ENCODE peak calls at places on chromosomes 4 and X, in nine cellular contexts. X is pancreas, R is testis, C is IMR-90, H is BJ, F is HCT116, S is tibial nerve, V is HL-60, A is brain microvascular endothelial cell. D is an unnamed sample.
A peak's percentile ranks its signal among the peaks of the same experiment; 100 is the strongest.

GRCh38 chr4:154741877-154742851 is 1.6 kb upstream of the LRAT start:
- DNase-seq in A (no peak), H (no peak), C (no peak), R (peak; percentile 16), V (no peak), S (no peak), F (no peak), X (no peak), D (no peak)

GRCh38 chr4:79253930-79254329 is 71.9 kb downstream of the NAA11 start:
- DNase-seq in F (no peak), R (no peak), H (no peak), C (no peak), V (no peak), A (no peak), S (no peak), X (no peak), D (no peak)

GRCh38 chrX:23369037-23369436 is 34.4 kb downstream of the PTCHD1 start:
- DNase-seq in X (no peak), H (no peak), V (no peak), R (no peak), S (no peak), C (no peak), A (no peak), F (no peak), D (no peak)

GRCh38 chrX:15674899-15675489 is 10.4 kb upstream of the CLTRN start:
- DNase-seq in C (peak; percentile 93), F (peak; percentile 80), X (peak; percentile 92), H (peak; percentile 46), V (peak; percentile 94), A (peak; percentile 83), S (peak; percentile 49), R (peak; percentile 94), D (peak; percentile 73)

GRCh38 chr4:80539190-80539589 is 203.7 kb downstream of the CFAP299 start:
- DNase-seq in F (no peak), R (no peak), S (no peak), V (no peak), C (no peak), A (no peak), X (no peak), H (no peak), D (no peak)

GRCh38 chr4:87974856-87975462 is 555 bp upstream of the SPP1 start:
- DNase-seq in A (no peak), H (no peak), X (peak; percentile 44), V (no peak), R (no peak), C (peak; percentile 4), F (no peak), S (no peak), D (no peak)

GRCh38 chrX:9149831-9150230 is 115.9 kb upstream of the FAM9B start:
- DNase-seq in F (no peak), R (peak; percentile 51), H (no peak), A (peak; percentile 17), V (no peak), S (no peak), C (peak; percentile 17), X (no peak), D (no peak)

GRCh38 chr4:80266902-80267380 is 477 bp downstream of the FGF5 start:
- DNase-seq in H (no peak), S (no peak), R (peak; percentile 20), X (no peak), F (no peak), C (peak; percentile 59), A (peak; percentile 39), V (peak; percentile 44), D (no peak)

GRCh38 chrX:20567108-20567507 is 300.4 kb upstream of the RPS6KA3 start:
- DNase-seq in C (no peak), S (no peak), R (no peak), H (no peak), A (no peak), F (no peak), V (no peak), X (no peak), D (no peak)

GRCh38 chr4:6875431-6875831 is 34.2 kb upstream of the TBC1D14 start:
- DNase-seq in R (no peak), S (no peak), V (peak; percentile 99), C (no peak), A (no peak), H (no peak), F (no peak), X (no peak), D (no peak)

GRCh38 chrX:151687635-151688034 is 7.6 kb upstream of the PRRG3 start:
- DNase-seq in V (no peak), H (no peak), A (no peak), S (no peak), C (no peak), F (no peak), R (no peak), X (no peak), D (no peak)

GRCh38 chr4:119210760-119211159 is 1.8 kb upstream of the USP53 start:
- DNase-seq in V (no peak), X (no peak), C (peak; percentile 68), H (no peak), R (no peak), S (no peak), F (no peak), A (no peak), D (no peak)

GRCh38 chr4:67556426-67556825 is 2.1 kb upstream of the STAP1 start:
- DNase-seq in H (no peak), X (no peak), F (no peak), V (no peak), C (no peak), R (no peak), S (no peak), A (no peak), D (no peak)

GRCh38 chr4:153438916-153439756 is 27.0 kb upstream of the TMEM131L start:
- DNase-seq in V (no peak), H (no peak), F (no peak), A (no peak), X (no peak), S (no peak), R (no peak), C (no peak), D (peak; percentile 57)

DNA sequence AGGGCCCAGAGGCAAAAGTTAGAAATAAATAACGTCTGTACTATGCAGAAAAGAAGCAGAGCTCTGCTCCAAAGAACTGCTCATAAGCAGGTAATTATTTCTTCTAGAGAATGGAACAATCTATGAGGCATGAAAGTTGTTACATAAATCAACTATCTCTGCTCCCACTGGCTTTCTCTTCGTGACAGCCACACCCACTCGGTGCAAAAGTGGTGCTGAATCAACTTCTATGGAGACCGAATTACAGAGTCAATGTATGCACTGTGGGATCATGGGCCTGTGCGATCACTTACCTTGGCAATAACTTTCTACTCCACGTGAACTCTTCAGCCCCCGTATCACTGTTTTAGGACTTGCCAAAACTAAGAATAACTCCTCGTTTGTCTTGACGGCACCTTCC is 99.4 kb upstream of the ATXN3L start:
- DNase-seq in S (no peak), F (no peak), X (no peak), C (no peak), V (no peak), R (no peak), H (no peak), A (no peak), D (no peak)
- H3K27me3 ChIP-seq in S (no peaks in the 10 kb centered on the region), F (no peaks in the 10 kb centered on the region), X (peaks cover 4% of the 10 kb centered on the region), C (no peaks in the 10 kb centered on the region), V (no peaks in the 10 kb centered on the region), R (no peaks in the 10 kb centered on the region), H (no peaks in the 10 kb centered on the region), A (no peaks in the 10 kb centered on the region), D (no peaks in the 10 kb centered on the region)

GRCh38 chr4:54661686-54662085 is 3.9 kb downstream of the KIT start:
- DNase-seq in C (peak; percentile 92), H (peak; percentile 96), F (no peak), A (peak; percentile 95), X (no peak), S (no peak), R (no peak), V (no peak), D (no peak)

GRCh38 chr4:54659213-54660144 is 1.7 kb downstream of the KIT start:
- DNase-seq in V (peak; percentile 25), H (no peak), S (no peak), A (peak; percentile 33), F (no peak), C (peak; percentile 30), R (peak; percentile 23), X (peak; percentile 12), D (no peak)

GRCh38 chr4:54660591-54660990 is 2.8 kb downstream of the KIT start:
- DNase-seq in C (no peak), X (no peak), R (no peak), F (no peak), V (no peak), H (peak; percentile 9), A (no peak), S (no peak), D (no peak)

GRCh38 chr4:54661156-54661555 is 3.4 kb downstream of the KIT start:
- DNase-seq in R (no peak), F (no peak), V (no peak), S (no peak), X (no peak), H (peak; percentile 64), A (peak; percentile 81), C (peak; percentile 39), D (no peak)

GRCh38 chr4:54660145-54660535 is 2.4 kb downstream of the KIT start:
- DNase-seq in A (no peak), X (no peak), C (no peak), V (no peak), H (no peak), R (no peak), S (no peak), F (no peak), D (no peak)
- H3K27me3 ChIP-seq in A (no peaks in the 10 kb centered on the region), X (no peaks in the 10 kb centered on the region), C (peaks cover 15% of the 10 kb centered on the region), V (peaks cover 7% of the 10 kb centered on the region), H (peaks cover 11% of the 10 kb centered on the region), R (no peaks in the 10 kb centered on the region), S (no peaks in the 10 kb centered on the region), F (peaks cover 11% of the 10 kb centered on the region), D (peaks cover 7% of the 10 kb centered on the region)

DNA sequence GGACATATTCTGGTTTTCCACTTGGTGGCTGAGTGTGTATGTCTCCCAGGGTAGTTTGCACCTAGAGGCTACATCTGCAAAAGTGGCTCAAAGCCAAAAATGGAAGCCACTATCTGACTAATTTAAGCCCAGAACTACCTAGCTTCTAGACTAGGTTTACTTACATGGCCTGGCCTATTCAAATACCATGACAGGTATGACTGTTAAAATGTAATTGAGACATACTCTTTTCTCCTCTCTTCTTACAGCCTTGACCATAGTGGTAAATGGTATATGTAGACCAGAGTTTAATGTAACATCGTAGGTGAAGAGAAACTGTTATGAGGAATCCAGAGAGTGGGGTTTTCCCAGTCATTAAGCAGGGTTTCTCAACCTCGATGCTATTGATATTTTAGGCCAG is 2.6 kb upstream of the TRPC5 start:
- DNase-seq in H (no peak), X (no peak), R (no peak), F (no peak), A (no peak), V (no peak), C (no peak), S (no peak), D (no peak)
- H3K27me3 ChIP-seq in H (no peaks in the 10 kb centered on the region), X (peaks cover 21% of the 10 kb centered on the region), R (no peaks in the 10 kb centered on the region), F (peaks cover 2% of the 10 kb centered on the region), A (no peaks in the 10 kb centered on the region), V (peaks cover 13% of the 10 kb centered on the region), C (peaks cover 26% of the 10 kb centered on the region), S (no peaks in the 10 kb centered on the region), D (no peaks in the 10 kb centered on the region)

DNA sequence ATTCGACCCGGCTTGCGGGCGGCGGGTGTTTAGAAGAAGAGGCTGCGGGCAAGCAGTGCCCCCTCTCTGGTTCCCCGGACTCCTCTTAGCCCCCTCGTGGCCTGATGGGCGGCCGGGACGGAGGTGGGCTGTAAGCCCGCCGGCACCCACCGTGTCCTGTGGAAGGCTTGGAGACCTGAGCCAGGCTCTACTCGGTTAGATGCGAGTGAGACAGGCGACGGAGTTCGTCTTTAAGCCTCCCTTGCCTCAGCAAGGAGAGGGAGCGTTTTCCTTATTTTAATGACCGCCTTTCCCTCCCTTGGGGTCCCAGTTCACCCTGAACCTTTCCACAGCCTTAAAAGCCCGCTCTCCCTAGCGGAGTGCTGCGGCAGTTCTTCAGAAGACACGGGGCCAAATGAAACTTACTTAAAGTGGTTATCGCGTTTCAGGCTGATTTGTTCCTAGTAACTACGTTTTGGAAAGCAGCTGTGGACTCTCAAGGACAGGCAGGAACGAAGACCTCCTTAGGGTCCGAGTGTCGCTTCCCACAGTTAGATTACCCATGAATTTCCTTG is 970 bp downstream of the SLITRK2 start:
- DNase-seq in V (no peak), H (no peak), R (no peak), X (no peak), C (no peak), A (no peak), S (no peak), F (no peak), D (no peak)
- H3K27me3 ChIP-seq in V (peaks cover 11% of the 10 kb centered on the region), H (no peaks in the 10 kb centered on the region), R (no peaks in the 10 kb centered on the region), X (peaks cover 14% of the 10 kb centered on the region), C (no peaks in the 10 kb centered on the region), A (no peaks in the 10 kb centered on the region), S (no peaks in the 10 kb centered on the region), F (no peaks in the 10 kb centered on the region), D (no peaks in the 10 kb centered on the region)

D was measured in CD8-positive, alpha-beta memory T cell.